ENCODE peak calls at places on chromosomes 13 and 19, in nine cellular contexts. B is choroid plexus epithelial cell; N is Calu3; J is activated CD4-positive, alpha-beta T cell treated with anti-CD3 and anti-CD28 coated beads for 48 hours; T is activated gamma-delta T cell; L is non-pigmented ciliary epithelial cell; P is stimulated activated CD8-positive, alpha-beta memory T cell treated with anti-CD3 and anti-CD28 coated beads, Interleukin-4, amount 100 ng/mL, for 24 hours; K is stimulated activated CD4-positive, alpha-beta T cell treated with anti-CD3 and anti-CD28 coated beads, TNF-alpha, amount 100 ng/mL, for 24 hours; A is NCI-H1092. C is an unnamed sample.

GRCh38 chr19:12880551-12881171 is 588 bp downstream of the DNASE2 start:
- DNase-seq in B (peak; percentile 16), N (no peak), J (peak; percentile 21), T (no peak), L (no peak), P (no peak), K (no peak), A (no peak), C (no peak)

GRCh38 chr13:75359266-75359665 is 122.7 kb downstream of the TBC1D4 start:
- DNase-seq in B (peak; percentile 93), N (no peak), J (no peak), T (no peak), L (peak; percentile 84), P (no peak), K (no peak), A (no peak), C (no peak)

GRCh38 chr13:60654405-60654804 is 257.4 kb downstream of the TDRD3 start:
- DNase-seq in B (peak; percentile 22), N (no peak), J (no peak), T (no peak), L (no peak), P (no peak), K (no peak), A (no peak), C (no peak)

GRCh38 chr13:97945342-97945741 is 8.1 kb upstream of the IPO5 start:
- DNase-seq in B (peak; percentile 44), N (no peak), J (no peak), T (no peak), L (no peak), P (no peak), K (no peak), A (no peak), C (no peak)

GRCh38 chr19:33725567-33725966 is 71.1 kb upstream of the KCTD15 start:
- DNase-seq in B (no peak), N (no peak), J (no peak), T (no peak), L (no peak), P (no peak), K (no peak), A (no peak), C (no peak)

GRCh38 chr19:39325778-39326680 is 5.4 kb upstream of the LRFN1 start:
- DNase-seq in B (no peak), N (no peak), J (peak; percentile 31), T (no peak), L (no peak), P (no peak), K (no peak), A (no peak), C (no peak)

GRCh38 chr19:632228-633067 is 889 bp downstream of the POLRMT start:
- DNase-seq in B (peak; percentile 76), N (peak; percentile 25), J (peak; percentile 74), T (no peak), L (no peak), P (peak; percentile 30), K (no peak), A (no peak), C (no peak)

GRCh38 chr13:30396434-30397075 is 25.7 kb upstream of the UBE2L5 start:
- DNase-seq in B (no peak), N (no peak), J (no peak), T (no peak), L (no peak), P (no peak), K (no peak), A (no peak), C (no peak)

GRCh38 chr13:107376393-107377085 is 808.6 kb upstream of the ARGLU1 start:
- DNase-seq in B (no peak), N (no peak), J (no peak), T (no peak), L (no peak), P (no peak), K (no peak), A (peak; percentile 59), C (no peak)

GRCh38 chr13:100860866-100861265 is 186.3 kb upstream of the TMTC4 start:
- DNase-seq in B (no peak), N (no peak), J (no peak), T (no peak), L (no peak), P (no peak), K (no peak), A (no peak), C (no peak)

GRCh38 chr13:41823486-41823885 is 137.4 kb downstream of the VWA8 start:
- DNase-seq in B (peak; percentile 26), N (no peak), J (no peak), T (no peak), L (no peak), P (no peak), K (no peak), A (no peak), C (no peak)

C was measured in NCI-H2107.